ENCODE peak calls at places on chromosomes 16 and 17, in eight cellular contexts. Z is body of pancreas; X is psoas muscle; G is heart left ventricle; E is CD8-positive, alpha-beta T cell; R is heart right ventricle; Q is right lobe of liver; W is ovary. H is an unnamed sample.

GRCh38 chr16:54116126-54116525 is 170.5 kb downstream of the IRX3 start:
- DNase-seq in X (no peak), R (no peak), G (no peak), E (no peak), Q (no peak), Z (no peak), W (no peak), H (no peak)

GRCh38 chr17:75734674-75735294 is 13.5 kb downstream of the ITGB4 start:
- DNase-seq in Q (no peak), W (no peak), E (no peak), X (no peak), Z (no peak), G (no peak), R (no peak), H (no peak)

GRCh38 chr16:78147846-78148535 is 48.5 kb downstream of the WWOX start:
- DNase-seq in Z (no peak), W (no peak), G (no peak), Q (no peak), R (no peak), X (no peak), E (no peak), H (no peak)

GRCh38 chr16:61900482-61900881 is 135.8 kb downstream of the CDH8 start:
- DNase-seq in R (no peak), X (no peak), Q (no peak), E (no peak), W (no peak), G (no peak), Z (no peak), H (no peak)

GRCh38 chr17:44781553-44782348 is 23.0 kb downstream of the ADAM11 start:
- DNase-seq in Z (no peak), R (peak; percentile 57), E (no peak), W (peak; percentile 33), G (peak; percentile 75), X (no peak), Q (no peak), H (no peak)

GRCh38 chr17:83145831-83146230 is 66.4 kb downstream of the METRNL start:
- DNase-seq in E (no peak), W (no peak), R (no peak), Q (no peak), G (no peak), X (no peak), Z (no peak), H (no peak)

GRCh38 chr17:48593840-48594411 is 347 bp upstream of the HOXB5 start:
- DNase-seq in W (no peak), Z (peak; percentile 59), E (peak; percentile 73), G (peak; percentile 60), R (peak; percentile 76), X (peak; percentile 85), Q (peak; percentile 72), H (no peak)

GRCh38 chr17:44203731-44204452 is 4.2 kb upstream of the ATXN7L3 start:
- DNase-seq in X (no peak), Z (no peak), G (no peak), W (no peak), E (no peak), R (no peak), Q (no peak), H (no peak)

GRCh38 chr16:9092282-9092962 is 978 bp downstream of the HAPSTR1 start:
- DNase-seq in G (peak; percentile 41), E (peak; percentile 45), Q (peak; percentile 60), X (peak; percentile 73), R (peak; percentile 60), W (peak; percentile 72), Z (peak; percentile 30), H (no peak)

GRCh38 chr16:56357291-56357764 is 68.0 kb downstream of the AMFR start:
- DNase-seq in W (peak; percentile 43), Q (peak; percentile 24), X (peak; percentile 59), R (no peak), E (no peak), G (no peak), Z (peak; percentile 19), H (no peak)

GRCh38 chr17:12365805-12366204 is 299.9 kb upstream of the MYOCD start:
- DNase-seq in Q (no peak), W (no peak), Z (no peak), E (no peak), R (peak; percentile 12), G (peak; percentile 65), X (no peak), H (no peak)

GRCh38 chr17:81511550-81511799 is 1.1 kb downstream of the ACTG1 start:
- DNase-seq in Z (no peak), Q (no peak), W (no peak), X (no peak), R (no peak), E (no peak), G (no peak), H (no peak)

GRCh38 chr16:84952335-84953050 is 58.8 kb downstream of the ZDHHC7 start:
- DNase-seq in Q (peak; percentile 51), E (peak; percentile 54), X (peak; percentile 75), R (peak; percentile 50), Z (peak; percentile 87), G (peak; percentile 75), W (peak; percentile 75), H (peak; percentile 43)

DNA sequence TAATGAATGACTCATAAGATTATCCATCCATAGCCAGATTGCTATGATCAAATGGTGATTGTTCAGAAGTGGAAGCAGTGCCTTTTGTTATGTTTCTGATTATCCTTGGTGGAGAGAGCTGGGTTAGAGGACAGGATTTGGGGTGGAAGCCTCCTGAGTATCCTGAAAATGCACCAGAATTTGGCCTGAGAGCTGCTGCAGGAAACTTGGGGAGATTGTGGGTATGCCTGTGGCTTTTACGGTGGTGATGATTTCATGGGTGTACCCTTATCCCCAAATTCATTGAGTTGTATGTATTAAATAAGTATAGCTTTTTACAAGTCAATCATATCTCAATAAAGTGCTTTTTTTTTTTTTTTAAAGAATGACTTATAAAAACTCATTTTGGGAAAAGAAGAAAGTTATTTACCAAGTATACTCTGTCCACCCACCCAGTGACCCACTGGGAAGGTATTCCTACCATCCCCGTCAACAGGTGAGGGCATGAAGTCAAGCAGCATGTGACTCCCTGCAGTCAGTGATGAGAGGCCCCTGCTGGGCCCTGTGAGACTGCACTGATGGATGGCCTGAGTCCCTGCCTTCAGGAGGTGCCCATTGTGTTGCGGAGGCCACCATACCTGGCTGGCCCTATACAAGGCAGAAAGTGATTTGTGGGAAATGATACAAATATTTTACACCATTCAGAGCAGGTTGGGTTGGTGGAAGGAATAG is 28.4 kb downstream of the NKD1 start:
- DNase-seq in X (no peak), G (no peak), W (no peak), Q (no peak), Z (no peak), R (no peak), E (no peak), H (no peak)
- H3K4me3 ChIP-seq in X (no peak overlapping the region), G (no peak overlapping the region), W (no peak overlapping the region), Q (no peak overlapping the region), Z (no peak overlapping the region), R (no peak overlapping the region), E (no peak overlapping the region), H (no peak overlapping the region)

DNA sequence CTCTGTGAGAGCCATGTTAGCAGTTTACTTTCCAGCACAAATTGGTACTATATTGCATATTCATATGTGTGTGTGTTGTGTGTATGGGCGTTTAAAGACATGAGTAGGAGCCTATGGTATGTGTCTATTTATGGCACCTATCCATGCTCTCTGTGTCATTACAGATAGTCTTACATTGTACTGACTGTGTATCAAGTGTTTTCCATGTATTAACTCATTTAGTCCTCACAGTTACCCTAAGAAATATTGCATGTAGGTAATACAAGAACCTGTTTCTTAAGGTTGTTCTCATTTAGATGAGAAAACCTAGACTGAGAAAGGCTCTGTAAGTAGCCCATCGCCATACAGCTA is 1.6 kb downstream of the ALG1 start:
- DNase-seq in X (no peak), Z (no peak), G (no peak), W (no peak), E (no peak), Q (no peak), R (no peak), H (no peak)
- TF ChIP-seq CTCF in X (no peak), Z (no peak), G (no peak), W (no peak), E (no peak), Q (no peak), R (no peak), H (no peak)

DNA sequence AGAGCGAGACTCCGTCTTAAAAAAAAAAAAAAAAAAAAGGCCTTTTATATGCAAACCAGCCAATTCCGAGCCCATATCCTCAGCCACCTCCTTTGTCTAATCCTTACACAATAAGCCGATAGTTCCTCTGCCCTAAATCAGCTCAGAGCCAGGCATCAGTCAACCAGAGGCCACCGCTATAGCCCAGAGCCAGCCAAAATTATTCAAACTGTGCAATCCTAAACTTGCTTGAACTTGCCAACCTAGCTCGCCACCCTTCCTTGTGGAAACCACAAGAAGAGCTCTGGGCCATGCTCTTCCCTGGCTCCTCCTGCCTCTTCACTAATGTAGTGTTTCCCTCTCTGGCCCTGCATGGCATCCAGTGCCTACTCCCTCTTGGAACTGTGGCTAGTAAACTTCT is 17.7 kb downstream of the ITGAL start:
- DNase-seq in W (no peak), X (no peak), Q (no peak), G (no peak), R (no peak), E (no peak), Z (no peak), H (no peak)
- H3K36me3 ChIP-seq in W (no peaks in the 10 kb centered on the region), X (no peaks in the 10 kb centered on the region), Q (no peaks in the 10 kb centered on the region), G (no peaks in the 10 kb centered on the region), R (no peaks in the 10 kb centered on the region), E (peaks cover 66% of the 10 kb centered on the region), Z (no peaks in the 10 kb centered on the region), H (no peaks in the 10 kb centered on the region)

GRCh38 chr16:30532285-30533145 is 2.1 kb downstream of the ZNF747 start:
- DNase-seq in E (no peak), G (no peak), Z (no peak), R (no peak), X (no peak), W (no peak), Q (no peak), H (no peak)
- H3K4me3 ChIP-seq in E (no peak overlapping the region), G (no peak overlapping the region), Z (no peak overlapping the region), R (no peak overlapping the region), X (peak overlapping the region; percentile 94), W (no peak overlapping the region), Q (no peak overlapping the region), H (no peak overlapping the region)

GRCh38 chr17:29617125-29617480 is 5.6 kb downstream of the CORO6 start:
- DNase-seq in R (peak; percentile 75), Z (peak; percentile 69), E (peak; percentile 85), Q (peak; percentile 83), X (peak; percentile 88), G (peak; percentile 64), W (peak; percentile 66), H (no peak)
- TF ChIP-seq CTCF in R (peak; percentile 26), Z (peak; percentile 47), E (peak; percentile 81), Q (peak; percentile 49), X (peak; percentile 29), G (peak; percentile 46), W (no peak), H (peak; percentile 86)

DNA sequence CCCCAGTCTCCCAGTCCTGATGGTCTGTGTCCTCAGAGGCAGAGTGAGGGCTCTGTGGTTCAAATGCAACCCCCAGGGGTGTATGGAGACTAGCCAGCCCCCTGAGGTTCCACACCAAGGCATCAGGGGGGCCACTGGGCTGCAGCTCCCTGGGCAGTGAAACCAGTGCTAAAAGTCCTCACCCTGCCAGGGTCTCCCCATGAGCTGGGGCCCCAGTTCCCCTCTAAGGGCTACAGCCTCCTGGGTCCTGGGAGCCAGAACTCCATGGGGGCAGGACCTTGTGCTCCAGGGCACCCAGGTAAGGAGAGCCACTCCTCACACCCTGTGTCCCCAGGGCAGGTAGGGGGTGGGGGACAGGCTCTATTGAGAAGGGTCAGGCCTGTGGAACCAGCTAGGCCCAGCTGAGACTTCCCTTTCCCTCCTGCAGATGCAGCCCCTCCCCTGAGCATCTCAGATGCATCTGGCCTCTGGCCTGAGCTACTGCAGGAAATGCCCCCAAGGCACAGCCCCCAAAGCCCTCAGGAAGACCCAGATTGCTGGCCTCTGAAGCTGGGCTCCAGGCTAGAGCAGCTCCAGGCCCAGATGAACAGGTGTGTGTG is 6.4 kb upstream of the DCAF7 start:
- DNase-seq in Z (no peak), R (no peak), X (no peak), Q (no peak), G (no peak), E (no peak), W (no peak), H (no peak)
- H3K36me3 ChIP-seq in Z (no peaks in the 10 kb centered on the region), R (no peaks in the 10 kb centered on the region), X (no peaks in the 10 kb centered on the region), Q (no peaks in the 10 kb centered on the region), G (no peaks in the 10 kb centered on the region), E (no peaks in the 10 kb centered on the region), W (no peaks in the 10 kb centered on the region), H (no peaks in the 10 kb centered on the region)